ENCODE peak calls at places on chromosomes 5 and 9, in five cellular contexts. C is suprapubic skin, T is transverse colon, P is sigmoid colon, U is K562. X is an unnamed sample.

GRCh38 chr5:177520906-177521513 is 4.2 kb upstream of the DDX41 start:
- DNase-seq in C (no peak), T (no peak), P (no peak), U (no peak), X (no peak)

GRCh38 chr5:32443541-32444190 is 874 bp downstream of the ZFR start:
- DNase-seq in C (peak), T (peak), P (no peak), U (peak), X (peak)

GRCh38 chr5:606526-607399 is 5.4 kb upstream of the CEP72 start:
- DNase-seq in C (no peak), T (no peak), P (peak), U (no peak), X (no peak)

GRCh38 chr9:113649054-113649453 is 185.5 kb downstream of the RGS3 start:
- DNase-seq in C (peak), T (peak), P (peak), U (no peak), X (peak)

GRCh38 chr5:83899351-83899970 is 178.8 kb upstream of the HAPLN1 start:
- DNase-seq in C (no peak), T (no peak), P (no peak), U (no peak), X (no peak)

GRCh38 chr9:93097496-93098205 is 1.6 kb downstream of the CARD19 start:
- DNase-seq in C (peak), T (peak), P (peak), U (no peak), X (no peak)

GRCh38 chr9:116075191-116075590 is 78.4 kb upstream of the PAPPA start:
- DNase-seq in C (no peak), T (no peak), P (no peak), U (no peak), X (no peak)

GRCh38 chr5:39267185-39267584 is 47.8 kb upstream of the FYB1 start:
- DNase-seq in C (no peak), T (no peak), P (no peak), U (no peak), X (no peak)

GRCh38 chr9:2260401-2261306 is 245.5 kb downstream of the SMARCA2 start:
- DNase-seq in C (no peak), T (no peak), P (no peak), U (no peak), X (no peak)

GRCh38 chr5:173213236-173213933 is 21.6 kb downstream of the NKX2-5 start:
- DNase-seq in C (no peak), T (no peak), P (no peak), U (no peak), X (no peak)

GRCh38 chr9:125910286-125910685 is 163.1 kb downstream of the PBX3 start:
- DNase-seq in C (no peak), T (no peak), P (no peak), U (no peak), X (no peak)

GRCh38 chr5:1366514-1366913 is 21.6 kb upstream of the CLPTM1L start:
- DNase-seq in C (no peak), T (no peak), P (no peak), U (no peak), X (no peak)

GRCh38 chr5:100840769-100841168 is 62.3 kb downstream of the ST8SIA4 start:
- DNase-seq in C (no peak), T (no peak), P (no peak), U (no peak), X (no peak)

GRCh38 chr9:71005456-71005855 is 116.0 kb downstream of the TRPM3 start:
- DNase-seq in C (no peak), T (no peak), P (no peak), U (no peak), X (no peak)

GRCh38 chr5:112342364-112342763 is 76.7 kb downstream of the EPB41L4A start:
- DNase-seq in C (no peak), T (no peak), P (no peak), U (no peak), X (no peak)

GRCh38 chr5:36158144-36158543 is 6.2 kb downstream of the SKP2 start:
- DNase-seq in C (no peak), T (no peak), P (no peak), U (no peak), X (no peak)
- TF ChIP-seq EP300 in C (no peak), T (no peak), P (no peak), U (no peak), X (no peak)

GRCh38 chr5:108315829-108316228 is 66.1 kb downstream of the FBXL17 start:
- DNase-seq in C (no peak), T (no peak), P (no peak), U (no peak), X (no peak)
- TF ChIP-seq EP300 in C (no peak), T (no peak), P (no peak), U (no peak), X (no peak)

DNA sequence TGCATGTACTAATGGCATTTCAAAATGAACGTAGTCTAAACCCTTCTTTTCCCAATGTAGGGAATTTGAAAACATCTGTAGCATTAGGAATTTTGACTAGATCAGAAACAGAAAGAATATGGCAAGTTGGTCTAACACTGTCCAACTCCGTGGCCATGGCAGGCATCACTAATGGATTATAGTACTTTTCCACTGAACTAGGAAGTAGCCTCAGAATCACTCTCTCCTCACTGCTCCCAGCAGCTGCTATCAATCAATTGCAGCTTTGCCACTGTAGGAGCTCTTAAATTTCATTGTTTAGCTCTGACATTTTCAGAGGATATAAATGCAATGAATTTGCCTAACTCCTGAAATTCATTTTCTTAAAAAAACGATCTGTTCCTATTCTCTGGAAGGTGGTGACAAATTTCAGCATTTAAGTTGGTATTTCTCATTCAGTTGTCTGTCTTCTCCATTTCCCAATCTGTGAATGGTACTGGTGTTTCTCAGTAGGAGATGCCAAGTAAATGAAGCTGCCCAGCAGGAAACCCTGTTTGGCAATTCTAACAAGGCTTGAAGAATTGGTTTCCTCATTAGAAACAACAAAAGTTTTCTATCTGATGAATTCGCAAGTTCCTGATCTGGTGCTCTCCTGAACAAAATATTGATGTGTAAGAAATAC is 64.7 kb downstream of the TLR4 start:
- DNase-seq in C (no peak), T (no peak), P (no peak), U (no peak), X (no peak)
- TF ChIP-seq EP300 in C (no peak), T (no peak), P (no peak), U (no peak), X (no peak)

GRCh38 chr9:95463145-95464060 is 53.4 kb downstream of the PTCH1 start:
- DNase-seq in C (no peak), T (no peak), P (no peak), U (no peak), X (no peak)

GRCh38 chr9:95461448-95462381 is 55.1 kb downstream of the PTCH1 start:
- DNase-seq in C (no peak), T (no peak), P (no peak), U (no peak), X (no peak)

GRCh38 chr9:95459867-95460626 is 56.7 kb downstream of the PTCH1 start:
- DNase-seq in C (no peak), T (no peak), P (no peak), U (no peak), X (no peak)

GRCh38 chr9:95460627-95461164 is 56.1 kb downstream of the PTCH1 start:
- DNase-seq in C (no peak), T (no peak), P (peak), U (no peak), X (no peak)

DNA sequence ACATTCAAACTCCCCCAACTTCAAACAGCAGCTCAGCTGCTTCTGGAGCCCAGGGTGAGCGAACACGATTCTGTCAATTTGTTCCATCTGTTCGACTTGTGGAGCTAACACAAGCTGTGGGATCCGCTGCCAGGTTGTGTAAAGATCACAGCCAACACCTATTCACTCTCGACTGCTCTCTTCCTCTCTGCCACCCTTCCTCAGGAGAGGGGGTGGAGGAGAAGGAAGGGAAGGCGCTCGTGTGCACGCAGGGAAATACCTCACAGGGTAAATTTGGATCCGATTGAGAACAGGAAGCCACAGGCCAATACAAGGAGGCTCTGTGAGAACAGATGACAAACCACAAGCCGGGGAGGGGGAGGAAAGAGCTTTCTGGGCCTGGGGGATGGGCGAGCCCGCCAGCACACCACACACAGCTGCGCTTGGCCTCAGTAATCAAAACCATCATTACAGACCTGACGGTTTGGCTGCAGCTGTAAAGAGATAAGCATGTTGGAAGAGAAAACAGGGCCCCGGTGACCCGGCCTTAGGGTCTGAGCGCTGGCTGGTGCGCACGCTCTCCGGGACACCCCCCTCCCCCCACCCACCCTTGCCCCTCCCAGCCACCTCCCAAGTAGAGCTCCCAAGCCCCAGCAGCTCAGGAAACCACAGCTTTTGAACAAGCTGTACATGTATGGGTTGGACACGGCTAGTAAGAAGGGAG is 54.2 kb downstream of the PTCH1 start:
- DNase-seq in C (no peak), T (peak), P (peak), U (peak), X (peak)
- TF ChIP-seq EP300 in C (no peak), T (no peak), P (no peak), U (peak), X (no peak)

GRCh38 chr9:131605770-131606590 is 60.7 kb downstream of the PRRT1B start:
- DNase-seq in C (no peak), T (no peak), P (no peak), U (peak), X (no peak)
- TF ChIP-seq EP300 in C (no peak), T (no peak), P (no peak), U (no peak), X (no peak)

GRCh38 chr9:34084562-34084961 is 35.9 kb upstream of the UBAP2 start:
- DNase-seq in C (no peak), T (peak), P (peak), U (no peak), X (no peak)
- TF ChIP-seq EP300 in C (peak), T (peak), P (peak), U (no peak), X (no peak)